ENCODE peak calls at places on chromosomes 13 and 19, in four cellular contexts. P is GM12878, H is mammary epithelial cell, W is PC-9. J is an unnamed sample.

GRCh38 chr19:48510421-48511268 is 990 bp downstream of the LMTK3 start:
- DNase-seq in P (no peak), H (no peak), W (peak), J (peak)

GRCh38 chr13:64672751-64673150 is 2557.4 kb downstream of the PCDH9 start:
- DNase-seq in P (no peak), H (peak), W (no peak), J (no peak)

GRCh38 chr13:74695021-74695800 is 561.0 kb upstream of the KLF12 start:
- DNase-seq in P (no peak), H (no peak), W (no peak), J (no peak)

GRCh38 chr13:51623473-51623872 is 39.2 kb downstream of the WDFY2 start:
- DNase-seq in P (no peak), H (no peak), W (no peak), J (no peak)

GRCh38 chr13:39892731-39893293 is 237.3 kb downstream of the COG6 start:
- DNase-seq in P (no peak), H (no peak), W (no peak), J (no peak)

GRCh38 chr19:51971624-51972023 is 15.0 kb downstream of the ZNF350 start:
- DNase-seq in P (no peak), H (peak), W (peak), J (no peak)

GRCh38 chr13:112462408-112462807 is 86.3 kb downstream of the SPACA7 start:
- DNase-seq in P (no peak), H (no peak), W (no peak), J (no peak)

GRCh38 chr13:103188688-103189326 is 122.6 kb upstream of the SLC10A2 start:
- DNase-seq in P (no peak), H (peak), W (no peak), J (peak)

GRCh38 chr13:66915596-66916185 is 314.4 kb downstream of the PCDH9 start:
- DNase-seq in P (no peak), H (peak), W (no peak), J (no peak)

GRCh38 chr13:109779074-109779473 is 7.3 kb downstream of the IRS2 start:
- DNase-seq in P (no peak), H (no peak), W (no peak), J (no peak)

GRCh38 chr19:44889830-44890365 is 1.2 kb upstream of the TOMM40 start:
- DNase-seq in P (no peak), H (no peak), W (no peak), J (no peak)

GRCh38 chr19:1070576-1070930 is 3.6 kb downstream of the ARHGAP45 start:
- DNase-seq in P (no peak), H (no peak), W (no peak), J (no peak)

GRCh38 chr19:44741258-44741731 is 7.2 kb upstream of the BCL3 start:
- DNase-seq in P (no peak), H (peak), W (peak), J (no peak)

GRCh38 chr19:57111329-57111644 is 8.5 kb upstream of the USP29 start:
- DNase-seq in P (no peak), H (no peak), W (no peak), J (no peak)

GRCh38 chr19:17948474-17948966 is 15.7 kb downstream of the CCDC124 start:
- DNase-seq in P (no peak), H (no peak), W (no peak), J (no peak)

GRCh38 chr19:4633140-4633967 is 6.0 kb upstream of the TNFAIP8L1 start:
- DNase-seq in P (peak), H (peak), W (peak), J (peak)

GRCh38 chr13:87444135-87444534 is 227.0 kb upstream of the SLITRK5 start:
- DNase-seq in P (no peak), H (no peak), W (no peak), J (peak)

GRCh38 chr19:16013851-16014840 is 62.1 kb upstream of the TPM4 start:
- DNase-seq in P (no peak), H (no peak), W (no peak), J (no peak)

GRCh38 chr19:2290441-2291184 is 8.6 kb upstream of the PEAK3 start:
- DNase-seq in P (no peak), H (peak), W (no peak), J (no peak)
- TF ChIP-seq EZH2 in P (no peak), H (peak), W (no peak), J (no peak)

DNA sequence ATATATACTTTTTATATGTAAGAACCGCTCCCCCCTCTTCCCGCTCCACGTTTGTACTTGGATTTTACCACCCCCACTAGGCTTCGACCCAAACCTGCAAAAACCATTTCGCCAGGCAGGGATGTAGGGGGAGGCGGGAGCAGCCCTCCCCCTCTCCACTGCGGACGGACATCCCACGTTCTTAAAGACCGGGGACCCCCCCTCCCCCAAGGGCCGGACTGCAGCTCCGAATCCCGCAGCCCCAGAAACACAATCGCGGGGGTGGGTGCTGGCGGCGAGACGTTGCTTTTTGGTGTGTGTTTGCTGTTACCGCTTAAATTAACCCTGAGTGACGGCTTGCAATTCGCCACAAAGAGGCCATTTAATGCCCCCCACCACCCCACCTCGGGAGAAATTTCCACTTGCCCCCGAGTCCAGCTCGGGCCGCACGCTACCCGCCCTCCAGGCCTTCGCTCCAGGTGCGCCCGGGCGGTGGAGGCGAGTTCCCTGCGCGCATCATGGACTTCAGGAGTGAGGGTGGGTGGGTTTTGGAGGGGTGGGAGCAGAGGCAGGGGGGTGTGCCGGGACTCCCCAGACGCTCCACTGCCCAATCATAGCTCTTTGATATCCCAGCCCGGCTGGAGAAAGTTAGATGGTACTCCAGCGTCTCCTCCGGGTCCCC is 15.8 kb downstream of the NFIX start:
- DNase-seq in P (no peak), H (no peak), W (no peak), J (no peak)
- TF ChIP-seq EZH2 in P (no peak), H (no peak), W (no peak), J (no peak)

GRCh38 chr19:13015361-13016231 is 20.3 kb downstream of the NFIX start:
- DNase-seq in P (no peak), H (peak), W (no peak), J (no peak)
- TF ChIP-seq EZH2 in P (no peak), H (no peak), W (no peak), J (no peak)

GRCh38 chr13:106083620-106084350 is 451.7 kb downstream of the EFNB2 start:
- DNase-seq in P (no peak), H (peak), W (peak), J (peak)
- TF ChIP-seq EZH2 in P (no peak), H (no peak), W (no peak), J (no peak)

GRCh38 chr19:10420444-10421239 is at the start of gene PDE4A:
- DNase-seq in P (no peak), H (peak), W (no peak), J (peak)
- TF ChIP-seq EZH2 in P (no peak), H (peak), W (peak), J (no peak)

GRCh38 chr19:55442372-55443044 is 592 bp downstream of the SHISA7 start:
- DNase-seq in P (no peak), H (no peak), W (no peak), J (no peak)

GRCh38 chr19:55441692-55442321 is 1.3 kb downstream of the SHISA7 start:
- DNase-seq in P (no peak), H (no peak), W (no peak), J (no peak)

GRCh38 chr19:55443045-55443823 is at the start of gene SHISA7:
- DNase-seq in P (no peak), H (no peak), W (no peak), J (no peak)

GRCh38 chr19:55440411-55441105 is 2.5 kb downstream of the SHISA7 start:
- DNase-seq in P (no peak), H (no peak), W (no peak), J (no peak)

DNA sequence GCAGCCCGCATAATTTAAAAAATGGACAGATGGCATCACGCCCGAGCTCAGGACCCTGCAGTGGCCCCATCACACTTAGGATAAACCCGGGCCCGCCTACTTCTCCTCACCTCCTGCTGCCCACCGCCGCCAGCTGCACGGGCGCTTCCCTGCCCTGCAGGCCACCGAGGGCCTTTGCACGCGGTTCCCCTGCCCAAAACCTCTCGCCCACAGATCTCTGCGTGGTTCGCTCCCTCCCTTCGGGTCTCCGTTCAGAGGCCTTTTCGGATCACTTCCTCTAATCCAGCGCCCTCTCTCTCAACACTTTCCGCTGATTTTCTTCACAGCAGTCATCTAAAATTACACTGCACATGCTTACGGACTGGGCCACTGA is 1.8 kb downstream of the SHISA7 start:
- DNase-seq in P (no peak), H (no peak), W (no peak), J (no peak)
- TF ChIP-seq EZH2 in P (no peak), H (no peak), W (no peak), J (no peak)

GRCh38 chr13:27824121-27824520 is 31.8 kb downstream of the GSX1 start:
- DNase-seq in P (no peak), H (no peak), W (no peak), J (no peak)

GRCh38 chr13:27821566-27821965 is 29.3 kb downstream of the GSX1 start:
- DNase-seq in P (no peak), H (peak), W (no peak), J (no peak)

GRCh38 chr13:27822258-27822872 is 30.1 kb downstream of the GSX1 start:
- DNase-seq in P (no peak), H (peak), W (no peak), J (no peak)

GRCh38 chr13:27820524-27821482 is 28.5 kb downstream of the GSX1 start:
- DNase-seq in P (no peak), H (peak), W (no peak), J (no peak)

GRCh38 chr13:27822873-27823311 is 30.6 kb downstream of the GSX1 start:
- DNase-seq in P (no peak), H (peak), W (no peak), J (no peak)
- TF ChIP-seq EZH2 in P (no peak), H (peak), W (no peak), J (no peak)

J was measured in MM.1S.